ENCODE peak calls at places on chromosomes 7 and 10, in six cellular contexts. One of them, this sample, is unnamed.

GRCh38 chr10:132329565-132330485 is 2.2 kb upstream of the LRRC27 start:
- DNase-seq in foreskin keratinocyte: no peak
- DNase-seq in psoas muscle: no peak
- DNase-seq in body of pancreas: no peak
- DNase-seq in astrocyte of the spinal cord: peak
- DNase-seq in nephron progenitor cell: no peak
- DNase-seq in this sample: peak

GRCh38 chr10:102175415-102175814 is 23.2 kb downstream of the NOLC1 start:
- DNase-seq in nephron progenitor cell: no peak
- DNase-seq in astrocyte of the spinal cord: peak
- DNase-seq in psoas muscle: no peak
- DNase-seq in foreskin keratinocyte: no peak
- DNase-seq in body of pancreas: no peak
- DNase-seq in this sample: peak

GRCh38 chr7:134632937-134633540 is 13.6 kb upstream of the BPGM start:
- DNase-seq in nephron progenitor cell: peak
- DNase-seq in astrocyte of the spinal cord: peak
- DNase-seq in psoas muscle: no peak
- DNase-seq in body of pancreas: no peak
- DNase-seq in foreskin keratinocyte: no peak
- DNase-seq in this sample: peak

GRCh38 chr7:18356195-18356645 is 139.3 kb upstream of the HDAC9 start:
- DNase-seq in astrocyte of the spinal cord: peak
- DNase-seq in nephron progenitor cell: no peak
- DNase-seq in foreskin keratinocyte: no peak
- DNase-seq in body of pancreas: no peak
- DNase-seq in psoas muscle: no peak
- DNase-seq in this sample: peak

GRCh38 chr10:114042895-114043531 is 653 bp upstream of the ADRB1 start:
- DNase-seq in body of pancreas: peak
- DNase-seq in foreskin keratinocyte: no peak
- DNase-seq in psoas muscle: peak
- DNase-seq in astrocyte of the spinal cord: peak
- DNase-seq in nephron progenitor cell: peak
- DNase-seq in this sample: peak

GRCh38 chr10:124369066-124369465 is 49.7 kb downstream of the OAT start:
- DNase-seq in body of pancreas: no peak
- DNase-seq in foreskin keratinocyte: no peak
- DNase-seq in psoas muscle: no peak
- DNase-seq in nephron progenitor cell: no peak
- DNase-seq in astrocyte of the spinal cord: no peak
- DNase-seq in this sample: no peak

GRCh38 chr7:30166155-30166840 is 31.5 kb downstream of the MTURN start:
- DNase-seq in foreskin keratinocyte: peak
- DNase-seq in psoas muscle: no peak
- DNase-seq in astrocyte of the spinal cord: no peak
- DNase-seq in body of pancreas: no peak
- DNase-seq in nephron progenitor cell: no peak
- DNase-seq in this sample: no peak

GRCh38 chr10:28883741-28884443 is 206.6 kb downstream of the BAMBI start:
- DNase-seq in nephron progenitor cell: no peak
- DNase-seq in body of pancreas: no peak
- DNase-seq in astrocyte of the spinal cord: no peak
- DNase-seq in foreskin keratinocyte: no peak
- DNase-seq in psoas muscle: no peak
- DNase-seq in this sample: no peak

GRCh38 chr10:11387044-11387443 is 224.4 kb downstream of the USP6NL start:
- DNase-seq in body of pancreas: no peak
- DNase-seq in nephron progenitor cell: no peak
- DNase-seq in foreskin keratinocyte: no peak
- DNase-seq in astrocyte of the spinal cord: no peak
- DNase-seq in psoas muscle: no peak
- DNase-seq in this sample: no peak

GRCh38 chr7:133672866-133673265 is 420.0 kb downstream of the EXOC4 start:
- DNase-seq in psoas muscle: no peak
- DNase-seq in astrocyte of the spinal cord: no peak
- DNase-seq in foreskin keratinocyte: no peak
- DNase-seq in nephron progenitor cell: no peak
- DNase-seq in body of pancreas: no peak
- DNase-seq in this sample: no peak

GRCh38 chr10:29681700-29682444 is 47.1 kb upstream of the SVIL start:
- DNase-seq in psoas muscle: no peak
- DNase-seq in body of pancreas: no peak
- DNase-seq in astrocyte of the spinal cord: no peak
- DNase-seq in nephron progenitor cell: no peak
- DNase-seq in foreskin keratinocyte: no peak
- DNase-seq in this sample: no peak

GRCh38 chr10:46229144-46229563 is 57.6 kb upstream of the ANTXRL start:
- DNase-seq in nephron progenitor cell: peak
- DNase-seq in foreskin keratinocyte: no peak
- DNase-seq in body of pancreas: no peak
- DNase-seq in psoas muscle: no peak
- DNase-seq in astrocyte of the spinal cord: no peak
- DNase-seq in this sample: peak

DNA sequence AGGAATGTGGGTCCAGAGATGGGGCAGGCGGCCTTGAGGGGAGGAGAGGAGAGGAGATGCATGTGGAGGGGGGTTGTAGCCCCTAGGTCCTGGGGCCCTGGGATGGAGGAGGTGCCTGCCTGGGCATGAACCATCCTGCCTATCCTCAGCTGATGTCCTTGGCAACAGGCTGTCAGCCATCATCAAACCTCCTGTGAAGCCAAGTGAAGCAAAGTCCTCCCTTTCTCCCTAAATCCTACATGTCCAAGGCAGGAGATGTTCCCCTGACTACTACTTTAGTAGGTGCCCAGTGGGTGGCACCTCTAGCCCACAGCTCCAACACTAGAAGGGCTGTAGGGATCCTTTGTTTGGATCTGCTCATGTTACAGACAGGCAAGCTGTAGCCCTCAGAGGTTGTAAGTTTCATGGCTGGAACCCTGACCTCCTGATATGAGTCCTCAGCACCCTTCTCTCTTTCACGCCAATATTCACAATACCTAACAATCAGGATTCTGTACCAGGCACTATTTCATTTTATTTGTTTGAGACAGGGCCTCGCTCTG is 66.6 kb upstream of the SYPL1 start:
- DNase-seq in psoas muscle: no peak
- DNase-seq in body of pancreas: peak
- DNase-seq in nephron progenitor cell: no peak
- DNase-seq in foreskin keratinocyte: no peak
- DNase-seq in astrocyte of the spinal cord: peak
- DNase-seq in this sample: peak
- TF ChIP-seq CTCF in psoas muscle: peak
- TF ChIP-seq CTCF in body of pancreas: peak
- TF ChIP-seq CTCF in nephron progenitor cell: no peak
- TF ChIP-seq CTCF in foreskin keratinocyte: peak
- TF ChIP-seq CTCF in astrocyte of the spinal cord: peak
- TF ChIP-seq CTCF in this sample: peak

GRCh38 chr10:87862644-87863101 is 660 bp downstream of the KLLN start:
- DNase-seq in psoas muscle: no peak
- DNase-seq in foreskin keratinocyte: peak
- DNase-seq in astrocyte of the spinal cord: no peak
- DNase-seq in body of pancreas: no peak
- DNase-seq in nephron progenitor cell: no peak
- DNase-seq in this sample: no peak

GRCh38 chr10:87861034-87861433 is 2.3 kb downstream of the KLLN start:
- DNase-seq in nephron progenitor cell: no peak
- DNase-seq in psoas muscle: no peak
- DNase-seq in foreskin keratinocyte: no peak
- DNase-seq in astrocyte of the spinal cord: no peak
- DNase-seq in body of pancreas: no peak
- DNase-seq in this sample: no peak

GRCh38 chr10:87860156-87860795 is 3.1 kb downstream of the KLLN start:
- DNase-seq in nephron progenitor cell: no peak
- DNase-seq in body of pancreas: no peak
- DNase-seq in foreskin keratinocyte: no peak
- DNase-seq in astrocyte of the spinal cord: peak
- DNase-seq in psoas muscle: no peak
- DNase-seq in this sample: peak

GRCh38 chr10:87861953-87862643 is 1.2 kb downstream of the KLLN start:
- DNase-seq in foreskin keratinocyte: peak
- DNase-seq in psoas muscle: peak
- DNase-seq in astrocyte of the spinal cord: peak
- DNase-seq in body of pancreas: peak
- DNase-seq in nephron progenitor cell: peak
- DNase-seq in this sample: peak

GRCh38 chr10:87861566-87861952 is 1.8 kb downstream of the KLLN start:
- DNase-seq in foreskin keratinocyte: no peak
- DNase-seq in nephron progenitor cell: peak
- DNase-seq in astrocyte of the spinal cord: peak
- DNase-seq in psoas muscle: peak
- DNase-seq in body of pancreas: peak
- DNase-seq in this sample: peak
- TF ChIP-seq CTCF in foreskin keratinocyte: peak
- TF ChIP-seq CTCF in nephron progenitor cell: no peak
- TF ChIP-seq CTCF in astrocyte of the spinal cord: peak
- TF ChIP-seq CTCF in psoas muscle: no peak
- TF ChIP-seq CTCF in body of pancreas: peak
- TF ChIP-seq CTCF in this sample: no peak

GRCh38 chr10:53209941-53210611 is 437.5 kb upstream of the MBL2 start:
- DNase-seq in astrocyte of the spinal cord: peak
- DNase-seq in nephron progenitor cell: no peak
- DNase-seq in foreskin keratinocyte: peak
- DNase-seq in body of pancreas: no peak
- DNase-seq in psoas muscle: no peak
- DNase-seq in this sample: peak
- TF ChIP-seq CTCF in astrocyte of the spinal cord: peak
- TF ChIP-seq CTCF in nephron progenitor cell: peak
- TF ChIP-seq CTCF in foreskin keratinocyte: peak
- TF ChIP-seq CTCF in body of pancreas: peak
- TF ChIP-seq CTCF in psoas muscle: peak
- TF ChIP-seq CTCF in this sample: peak

DNA sequence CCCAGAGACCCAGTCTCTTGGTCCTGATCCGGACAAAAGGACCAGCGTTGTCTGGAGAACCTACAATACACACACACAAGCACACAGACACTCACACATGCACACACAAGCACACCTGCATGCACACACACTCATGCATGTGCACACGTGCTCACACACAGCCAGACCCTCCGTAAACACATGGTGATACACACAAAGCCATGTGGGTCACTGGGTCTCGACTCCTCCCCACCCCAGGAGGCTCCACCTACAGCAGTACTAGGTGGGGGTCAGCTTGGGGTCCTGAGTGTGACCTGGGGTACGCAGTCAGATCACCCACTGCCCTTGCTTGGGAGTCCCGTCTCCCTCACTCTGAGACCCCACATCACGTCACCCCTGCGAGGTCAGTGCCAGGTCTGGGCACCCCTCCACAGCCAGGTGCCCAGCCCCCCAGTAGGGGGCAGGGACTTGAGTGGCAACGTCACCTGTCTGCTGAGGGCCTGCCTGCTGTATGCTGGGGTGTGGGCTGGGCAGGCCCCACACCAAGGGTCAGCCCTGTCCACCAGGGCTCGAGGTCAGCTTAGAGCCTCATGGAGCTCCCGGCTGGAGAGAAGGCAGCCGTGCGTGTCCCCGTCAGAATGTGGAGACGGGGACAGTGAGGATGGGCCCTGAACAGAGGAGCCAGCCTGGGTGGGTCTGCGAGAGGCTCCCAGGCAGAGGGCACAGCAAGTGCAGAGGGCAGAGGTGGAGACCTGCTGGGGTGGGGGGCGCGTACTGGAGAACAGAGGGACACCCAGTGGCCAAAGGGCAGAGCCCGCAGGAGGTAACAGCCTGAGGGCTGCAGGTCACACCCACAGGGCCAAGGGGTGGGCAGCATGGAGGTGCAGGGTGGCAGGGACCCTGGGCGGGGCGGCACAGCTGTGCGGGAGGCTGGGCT is 34.5 kb downstream of the ELFN1 start:
- DNase-seq in nephron progenitor cell: no peak
- DNase-seq in astrocyte of the spinal cord: no peak
- DNase-seq in psoas muscle: no peak
- DNase-seq in body of pancreas: no peak
- DNase-seq in foreskin keratinocyte: no peak
- DNase-seq in this sample: no peak
- TF ChIP-seq CTCF in nephron progenitor cell: no peak
- TF ChIP-seq CTCF in astrocyte of the spinal cord: no peak
- TF ChIP-seq CTCF in psoas muscle: no peak
- TF ChIP-seq CTCF in body of pancreas: no peak
- TF ChIP-seq CTCF in foreskin keratinocyte: no peak
- TF ChIP-seq CTCF in this sample: no peak

GRCh38 chr7:102978280-102978679 is 65.5 kb downstream of the LRRC17 start:
- DNase-seq in body of pancreas: peak
- DNase-seq in nephron progenitor cell: no peak
- DNase-seq in astrocyte of the spinal cord: peak
- DNase-seq in psoas muscle: no peak
- DNase-seq in foreskin keratinocyte: peak
- DNase-seq in this sample: peak

GRCh38 chr7:102975854-102976253 is 63.1 kb downstream of the LRRC17 start:
- DNase-seq in body of pancreas: no peak
- DNase-seq in psoas muscle: no peak
- DNase-seq in nephron progenitor cell: no peak
- DNase-seq in foreskin keratinocyte: no peak
- DNase-seq in astrocyte of the spinal cord: no peak
- DNase-seq in this sample: no peak

GRCh38 chr7:102976493-102976892 is 63.7 kb downstream of the LRRC17 start:
- DNase-seq in foreskin keratinocyte: no peak
- DNase-seq in psoas muscle: no peak
- DNase-seq in body of pancreas: no peak
- DNase-seq in astrocyte of the spinal cord: no peak
- DNase-seq in nephron progenitor cell: no peak
- DNase-seq in this sample: no peak

GRCh38 chr7:102973096-102973802 is 60.4 kb downstream of the LRRC17 start:
- DNase-seq in psoas muscle: no peak
- DNase-seq in body of pancreas: no peak
- DNase-seq in foreskin keratinocyte: no peak
- DNase-seq in nephron progenitor cell: no peak
- DNase-seq in astrocyte of the spinal cord: no peak
- DNase-seq in this sample: peak

GRCh38 chr7:102974366-102975236 is 61.8 kb downstream of the LRRC17 start:
- DNase-seq in astrocyte of the spinal cord: no peak
- DNase-seq in body of pancreas: no peak
- DNase-seq in foreskin keratinocyte: no peak
- DNase-seq in nephron progenitor cell: no peak
- DNase-seq in psoas muscle: no peak
- DNase-seq in this sample: no peak
- TF ChIP-seq CTCF in astrocyte of the spinal cord: no peak
- TF ChIP-seq CTCF in body of pancreas: no peak
- TF ChIP-seq CTCF in foreskin keratinocyte: peak
- TF ChIP-seq CTCF in nephron progenitor cell: no peak
- TF ChIP-seq CTCF in psoas muscle: no peak
- TF ChIP-seq CTCF in this sample: peak